ENCODE peak calls at places on chromosomes 7 and 10, in five cellular contexts. X, Y, S, E and Q are unnamed samples. For H3K27me3 and H3K36me3, the result is how much of the 10 kb centered on the place peaks cover.

GRCh38 chr10:21649441-21649872 is 115.4 kb downstream of the MLLT10 start:
- DNase-seq in X (no peak), Y (no peak), S (no peak), E (no peak), Q (no peak)

GRCh38 chr10:49539320-49539885 is 482 bp upstream of the ERCC6 start:
- DNase-seq in X (peak), Y (peak), S (no peak), E (peak), Q (no peak)

GRCh38 chr7:70736715-70737460 is 395.1 kb upstream of the GALNT17 start:
- DNase-seq in X (no peak), Y (peak), S (no peak), E (no peak), Q (no peak)

GRCh38 chr10:132848306-132848705 is 62.4 kb upstream of the NKX6-2 start:
- DNase-seq in X (no peak), Y (no peak), S (peak), E (peak), Q (no peak)

GRCh38 chr7:107027208-107027607 is 17.3 kb upstream of the PRKAR2B start:
- DNase-seq in X (no peak), Y (no peak), S (no peak), E (no peak), Q (no peak)

GRCh38 chr10:97726636-97727178 is 10.2 kb upstream of the ZFYVE27 start:
- DNase-seq in X (peak), Y (peak), S (no peak), E (no peak), Q (no peak)

GRCh38 chr10:5976689-5977470 is 463 bp downstream of the IL15RA start:
- DNase-seq in X (peak), Y (peak), S (peak), E (peak), Q (peak)

GRCh38 chr7:140209866-140210609 is 33.3 kb upstream of the KDM7A start:
- DNase-seq in X (peak), Y (no peak), S (no peak), E (peak), Q (peak)

DNA sequence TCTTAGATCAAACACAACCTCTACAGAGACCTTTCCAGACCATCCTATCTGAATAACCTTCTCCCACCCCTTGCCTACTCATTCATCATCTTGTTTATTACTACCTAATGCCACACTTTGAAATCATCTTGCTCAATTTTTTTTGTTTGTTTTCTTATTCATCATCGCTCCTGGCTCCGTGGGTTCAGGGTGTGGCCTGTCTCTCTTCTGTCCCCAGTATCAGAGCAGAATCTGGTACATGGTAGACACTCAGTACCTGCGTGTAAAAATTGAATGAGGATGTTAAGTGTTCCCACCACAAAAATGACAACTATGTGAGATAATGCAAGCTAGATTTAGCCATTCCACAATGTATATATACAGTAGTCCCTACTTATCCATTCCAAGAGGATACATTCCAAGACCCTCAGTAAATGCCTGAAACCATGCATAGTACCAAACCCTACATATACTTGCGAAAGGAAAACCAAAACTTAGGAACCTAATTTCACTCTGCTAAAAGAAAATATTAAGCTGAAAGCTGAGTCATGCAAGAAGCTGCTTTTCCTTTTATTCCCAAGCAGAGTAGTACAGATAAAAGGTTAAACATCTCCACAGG is 72.1 kb upstream of the SEC61G start:
- DNase-seq in X (no peak), Y (no peak), S (no peak), E (no peak), Q (no peak)
- H3K4me3 ChIP-seq in X (no peak), Y (no peak), S (no peak), E (no peak), Q (no peak)

GRCh38 chr10:71156436-71156835 is 55.9 kb upstream of the UNC5B start:
- DNase-seq in X (no peak), Y (no peak), S (no peak), E (no peak), Q (no peak)

GRCh38 chr10:71145352-71145945 is 66.9 kb upstream of the UNC5B start:
- DNase-seq in X (no peak), Y (no peak), S (no peak), E (no peak), Q (no peak)

GRCh38 chr10:71144824-71145223 is 67.5 kb upstream of the UNC5B start:
- DNase-seq in X (no peak), Y (no peak), S (no peak), E (no peak), Q (no peak)

DNA sequence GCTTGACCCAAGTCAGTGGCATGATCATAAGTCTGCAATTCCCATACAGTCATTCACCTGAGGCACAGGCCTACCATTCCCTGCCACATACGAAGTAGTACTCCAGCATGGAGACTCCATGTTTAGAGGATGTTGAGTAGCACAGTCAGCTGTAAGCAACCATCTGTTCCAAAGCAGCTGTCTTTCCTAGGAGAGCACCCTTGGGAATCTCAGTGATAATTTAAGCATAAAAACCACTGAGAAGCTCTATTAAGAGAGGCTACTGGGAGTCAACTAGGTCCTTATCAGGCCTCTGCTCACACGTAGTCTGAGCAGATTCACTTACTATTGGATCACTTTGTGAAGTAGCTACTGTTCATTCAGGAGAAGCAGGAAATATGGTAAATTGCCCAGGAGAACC is 61.6 kb upstream of the UNC5B start:
- DNase-seq in X (no peak), Y (no peak), S (no peak), E (no peak), Q (no peak)
- H3K27me3 ChIP-seq in X (under half), Y (under half), S (under half), E (under half), Q (under half)

GRCh38 chr10:89755374-89755773 is 54.0 kb downstream of the KIF20B start:
- DNase-seq in X (no peak), Y (no peak), S (no peak), E (no peak), Q (no peak)
- H3K36me3 ChIP-seq in X (under half), Y (under half), S (under half), E (under half), Q (under half)

GRCh38 chr10:125828311-125828710 is 5.0 kb downstream of the BCCIP start:
- DNase-seq in X (no peak), Y (no peak), S (no peak), E (no peak), Q (no peak)

GRCh38 chr10:125822878-125823662 is at the start of the genes BCCIP and UROS:
- DNase-seq in X (peak), Y (peak), S (peak), E (peak), Q (peak)

GRCh38 chr10:125823663-125824251 is 411 bp downstream of the BCCIP start:
- DNase-seq in X (no peak), Y (peak), S (no peak), E (no peak), Q (peak)

GRCh38 chr10:125827133-125827532 is 3.8 kb downstream of the BCCIP start:
- DNase-seq in X (no peak), Y (no peak), S (no peak), E (no peak), Q (no peak)

GRCh38 chr10:125824736-125825135 is 1.4 kb downstream of the BCCIP start:
- DNase-seq in X (no peak), Y (no peak), S (no peak), E (no peak), Q (no peak)
- H3K4me3 ChIP-seq in X (peak), Y (peak), S (peak), E (no peak), Q (peak)

GRCh38 chr7:73612598-73613269 is 11.6 kb downstream of the MLXIPL start:
- DNase-seq in X (peak), Y (peak), S (no peak), E (no peak), Q (no peak)

GRCh38 chr7:73610105-73610504 is 14.2 kb downstream of the MLXIPL start:
- DNase-seq in X (no peak), Y (no peak), S (no peak), E (no peak), Q (no peak)

GRCh38 chr7:73615886-73616285 is 8.4 kb downstream of the MLXIPL start:
- DNase-seq in X (no peak), Y (no peak), S (no peak), E (no peak), Q (no peak)

GRCh38 chr7:73611017-73611555 is 13.2 kb downstream of the MLXIPL start:
- DNase-seq in X (no peak), Y (no peak), S (no peak), E (no peak), Q (no peak)

DNA sequence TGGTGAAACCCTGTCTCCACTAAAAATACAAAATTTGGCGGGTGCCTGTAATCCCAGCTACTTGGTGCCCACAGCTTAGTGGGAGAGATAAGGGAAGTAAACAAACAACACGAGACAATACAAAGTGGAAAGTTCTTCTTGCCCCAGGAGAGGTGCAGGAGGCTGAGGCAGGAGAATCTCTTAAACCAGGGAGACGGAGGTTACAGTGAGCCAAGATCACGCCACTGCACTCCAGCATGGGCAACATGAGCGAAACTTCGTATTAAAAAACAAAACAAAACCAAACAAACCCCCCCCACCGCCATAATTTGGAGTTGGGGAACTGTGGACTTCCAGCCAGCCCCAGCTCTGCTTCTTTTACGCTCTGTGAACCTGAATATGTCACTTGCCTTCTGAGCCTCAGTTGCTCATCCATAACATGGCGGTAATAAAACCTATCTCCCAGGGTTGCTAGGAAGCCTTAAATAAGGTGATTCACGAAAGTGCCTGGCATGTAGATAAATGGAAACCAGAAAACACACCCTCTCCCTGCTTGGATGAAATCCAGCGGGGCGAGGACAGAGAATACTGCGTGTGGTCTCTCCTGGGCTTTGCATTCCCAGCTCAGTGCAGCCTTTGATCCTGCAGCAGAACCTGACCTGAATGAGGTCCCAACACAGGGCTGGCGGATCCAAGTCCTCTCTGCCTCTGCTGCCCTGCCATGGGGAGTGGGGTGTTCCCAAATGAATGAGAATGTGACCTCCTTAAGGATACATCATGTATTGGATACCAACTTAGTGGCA is 10.2 kb downstream of the MLXIPL start:
- DNase-seq in X (peak), Y (no peak), S (no peak), E (no peak), Q (no peak)
- H3K27me3 ChIP-seq in X (under half), Y (under half), S (under half), E (under half), Q (under half)

DNA sequence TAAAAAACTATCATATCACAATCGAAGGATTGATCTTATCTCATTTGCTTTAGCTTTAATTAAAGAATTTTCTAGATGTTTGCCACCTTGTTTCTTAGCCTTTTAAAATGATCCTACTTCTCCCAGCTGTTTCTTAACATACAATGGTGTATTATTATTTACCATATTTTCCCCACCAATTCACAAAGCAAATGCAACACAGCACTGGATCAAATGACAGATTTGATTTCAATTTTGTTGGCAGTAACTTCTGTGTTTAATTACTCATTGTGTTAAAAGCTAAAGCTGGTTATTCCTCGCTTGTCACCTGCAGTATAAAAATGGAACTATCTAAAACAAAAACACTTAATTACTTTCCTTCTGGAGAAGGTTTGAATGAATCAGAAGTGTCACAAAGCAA is 19.6 kb downstream of the SVIL start:
- DNase-seq in X (no peak), Y (no peak), S (no peak), E (no peak), Q (no peak)
- H3K36me3 ChIP-seq in X (under half), Y (under half), S (under half), E (under half), Q (under half)

GRCh38 chr10:106498675-106499074 is 665.8 kb downstream of the SORCS1 start:
- DNase-seq in X (no peak), Y (no peak), S (no peak), E (no peak), Q (no peak)

GRCh38 chr10:106499448-106499847 is 665.1 kb downstream of the SORCS1 start:
- DNase-seq in X (no peak), Y (no peak), S (no peak), E (no peak), Q (no peak)

GRCh38 chr10:106502651-106503050 is 661.9 kb downstream of the SORCS1 start:
- DNase-seq in X (no peak), Y (no peak), S (no peak), E (no peak), Q (no peak)

GRCh38 chr10:106500041-106500440 is 664.5 kb downstream of the SORCS1 start:
- DNase-seq in X (no peak), Y (no peak), S (no peak), E (no peak), Q (no peak)

DNA sequence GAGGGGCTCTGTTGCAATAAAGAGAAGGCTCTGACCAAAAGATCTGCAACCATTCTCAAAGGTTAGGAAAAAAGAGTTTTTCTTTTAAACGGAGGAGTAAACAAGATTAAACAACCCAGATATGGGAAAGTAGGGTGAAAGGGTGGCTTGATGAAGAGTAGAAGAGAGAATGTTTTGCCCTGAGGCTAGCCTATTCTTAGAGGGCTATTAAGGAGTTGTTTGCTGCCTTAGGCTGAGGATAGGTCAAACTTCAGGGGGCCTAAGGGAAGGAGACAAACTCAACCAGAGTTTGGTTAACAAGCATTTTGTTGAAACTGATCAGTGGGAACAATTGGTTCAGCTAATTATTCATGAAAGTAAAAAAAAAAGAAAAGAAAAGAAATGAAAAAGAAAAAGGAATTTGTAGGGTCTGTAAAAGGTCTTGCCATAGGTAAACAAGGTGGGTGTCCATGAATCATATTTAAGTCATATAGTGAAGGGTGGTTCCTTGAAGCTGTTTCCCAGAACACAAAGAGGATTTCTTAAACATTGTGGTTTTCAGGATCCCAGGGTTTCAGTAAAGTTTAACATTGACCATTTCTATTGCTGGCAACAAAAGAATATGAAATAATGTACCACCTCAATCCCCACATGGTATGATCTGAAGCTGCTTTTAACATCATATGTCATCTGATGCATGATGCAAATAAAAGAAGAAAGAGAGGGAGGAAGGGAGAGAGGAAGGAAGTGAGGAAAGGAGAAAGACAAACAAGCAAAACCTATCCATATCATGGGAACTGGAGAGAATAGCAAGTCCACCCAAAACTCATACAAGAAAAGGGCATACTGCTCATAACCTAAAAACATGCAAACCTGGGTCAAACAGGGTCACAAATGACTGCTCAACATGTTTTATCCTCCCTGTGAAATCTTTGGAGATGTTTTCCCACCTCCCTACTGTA is 663.7 kb downstream of the SORCS1 start:
- DNase-seq in X (no peak), Y (no peak), S (no peak), E (no peak), Q (no peak)
- H3K4me3 ChIP-seq in X (no peak), Y (no peak), S (no peak), E (no peak), Q (no peak)